ENCODE peak calls at places on chromosomes 1 and 21, in four cellular contexts. Z is H9, U is H1, L is mesendoderm. V is an unnamed sample.

GRCh38 chr1:29161977-29162376 is 19.7 kb downstream of the SRSF4 start:
- DNase-seq in Z (no peak), U (no peak), L (no peak), V (no peak)

GRCh38 chr1:52057245-52057644 is 1.1 kb downstream of the BTF3L4 start:
- DNase-seq in Z (no peak), U (no peak), L (no peak), V (no peak)

GRCh38 chr1:91014475-91014874 is 7.4 kb downstream of the ZNF644 start:
- DNase-seq in Z (no peak), U (no peak), L (no peak), V (no peak)

GRCh38 chr1:172276120-172276818 is 144.2 kb upstream of the C1orf105 start:
- DNase-seq in Z (no peak), U (no peak), L (no peak), V (no peak)

GRCh38 chr1:240136402-240136801 is 44.7 kb downstream of the FMN2 start:
- DNase-seq in Z (no peak), U (no peak), L (no peak), V (peak)

GRCh38 chr1:111977378-111977777 is 12.1 kb downstream of the KCND3 start:
- DNase-seq in Z (no peak), U (no peak), L (no peak), V (no peak)

GRCh38 chr1:160884091-160884490 is 889 bp downstream of the ITLN1 start:
- DNase-seq in Z (no peak), U (no peak), L (no peak), V (no peak)

GRCh38 chr1:170618418-170618817 is 45.5 kb upstream of the PRRX1 start:
- DNase-seq in Z (no peak), U (no peak), L (no peak), V (no peak)

GRCh38 chr1:243580072-243580471 is 270.0 kb downstream of the AKT3 start:
- DNase-seq in Z (no peak), U (no peak), L (peak), V (peak)

GRCh38 chr1:54940027-54940426 is 40.4 kb upstream of the TMEM61 start:
- DNase-seq in Z (no peak), U (no peak), L (peak), V (peak)

GRCh38 chr21:14875704-14876364 is 189.0 kb downstream of the NRIP1 start:
- DNase-seq in Z (no peak), U (no peak), L (no peak), V (no peak)

GRCh38 chr1:39799770-39800470 is 11.3 kb upstream of the BMP8B start:
- DNase-seq in Z (peak), U (no peak), L (peak), V (peak)

GRCh38 chr1:57422271-57423134 is 1.4 kb downstream of the DAB1 start:
- DNase-seq in Z (peak), U (no peak), L (peak), V (peak)

GRCh38 chr1:42992043-42992697 is 33.5 kb upstream of the SLC2A1 start:
- DNase-seq in Z (no peak), U (no peak), L (no peak), V (no peak)

GRCh38 chr1:28160677-28161328 is 15.7 kb downstream of the PTAFR start:
- DNase-seq in Z (no peak), U (no peak), L (no peak), V (peak)

GRCh38 chr1:32681999-32682398 is 20.6 kb downstream of the SYNC start:
- DNase-seq in Z (no peak), U (no peak), L (no peak), V (no peak)

GRCh38 chr1:42893064-42893463 is 46.7 kb downstream of the ZNF691 start:
- DNase-seq in Z (no peak), U (no peak), L (no peak), V (no peak)

GRCh38 chr21:43209575-43210453 is 41.0 kb downstream of the CRYAA start:
- DNase-seq in Z (peak), U (no peak), L (no peak), V (peak)

GRCh38 chr21:14880922-14881321 is 183.9 kb downstream of the NRIP1 start:
- DNase-seq in Z (no peak), U (no peak), L (peak), V (peak)

GRCh38 chr1:154760469-154760933 is 109.6 kb downstream of the KCNN3 start:
- DNase-seq in Z (peak), U (no peak), L (peak), V (no peak)

GRCh38 chr1:200917291-200917817 is 22.7 kb downstream of the INAVA start:
- DNase-seq in Z (no peak), U (no peak), L (no peak), V (no peak)

GRCh38 chr1:109760581-109761226 is 3.0 kb downstream of the EPS8L3 start:
- DNase-seq in Z (no peak), U (no peak), L (no peak), V (no peak)

GRCh38 chr1:36715797-36716196 is 233.1 kb upstream of the CSF3R start:
- DNase-seq in Z (no peak), U (no peak), L (no peak), V (no peak)

GRCh38 chr1:63010898-63011660 is 227.1 kb downstream of the ATG4C start:
- DNase-seq in Z (no peak), U (no peak), L (no peak), V (no peak)

GRCh38 chr1:93000751-93001175 is 39.5 kb upstream of the DIPK1A start:
- DNase-seq in Z (no peak), U (no peak), L (peak), V (no peak)

GRCh38 chr21:38048241-38048640 is 132.0 kb upstream of the KCNJ6 start:
- DNase-seq in Z (no peak), U (no peak), L (no peak), V (no peak)

DNA sequence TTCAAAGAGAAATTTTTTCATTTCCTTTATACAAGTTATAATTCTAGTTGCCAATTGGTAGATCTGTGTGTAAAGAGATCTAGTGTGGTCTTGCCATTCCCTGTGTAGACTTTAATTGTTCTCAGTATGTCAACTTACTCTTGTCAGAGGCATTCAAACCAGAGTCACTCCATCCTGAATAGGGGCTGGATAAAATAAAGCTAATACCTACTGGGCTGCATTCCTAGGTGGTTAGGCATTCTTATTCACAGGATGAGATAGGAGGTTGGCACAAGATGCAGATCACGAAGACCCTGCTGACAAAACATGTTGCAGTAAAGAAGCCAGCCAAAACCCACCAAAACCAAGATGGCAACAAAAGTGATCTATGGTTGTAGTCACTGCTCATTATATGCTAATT is 73.8 kb upstream of the ADAMTS5 start:
- DNase-seq in Z (no peak), U (no peak), L (peak), V (no peak)
- H3K56ac ChIP-seq in Z (no peak), U (no peak), L (no peak), V (no peak)

GRCh38 chr21:29637126-29637525 is 302.7 kb downstream of the GRIK1 start:
- DNase-seq in Z (no peak), U (no peak), L (no peak), V (no peak)
- H3K56ac ChIP-seq in Z (no peak), U (no peak), L (no peak), V (no peak)

GRCh38 chr1:201925961-201926585 is 20.3 kb downstream of the LMOD1 start:
- DNase-seq in Z (no peak), U (no peak), L (no peak), V (peak)
- H3K56ac ChIP-seq in Z (no peak), U (no peak), L (no peak), V (no peak)

GRCh38 chr1:22966309-22966708 is 6.4 kb downstream of the LACTBL1 start:
- DNase-seq in Z (no peak), U (no peak), L (no peak), V (no peak)

GRCh38 chr1:22958556-22958955 is 14.1 kb downstream of the LACTBL1 start:
- DNase-seq in Z (no peak), U (no peak), L (no peak), V (no peak)

GRCh38 chr1:22959545-22960360 is 12.9 kb downstream of the LACTBL1 start:
- DNase-seq in Z (no peak), U (no peak), L (no peak), V (no peak)

GRCh38 chr1:22962558-22962957 is 10.1 kb downstream of the LACTBL1 start:
- DNase-seq in Z (no peak), U (no peak), L (no peak), V (no peak)

GRCh38 chr1:22963044-22963677 is 9.5 kb downstream of the LACTBL1 start:
- DNase-seq in Z (no peak), U (no peak), L (no peak), V (no peak)
- H3K56ac ChIP-seq in Z (no peak), U (no peak), L (no peak), V (no peak)

V was measured in IMR-90.